ENCODE peak calls at places on chromosomes 6 and 20, in five cellular contexts. O is body of pancreas, T is GM23248, N is tibial nerve, B is upper lobe of right lung. Q is an unnamed sample.

GRCh38 chr20:25984933-25985332 is 288.3 kb upstream of the ZNF337 start:
- DNase-seq in O (peak), T (peak), N (no peak), B (peak), Q (peak)

GRCh38 chr6:139708342-139709199 is 334.1 kb upstream of the CITED2 start:
- DNase-seq in O (peak), T (peak), N (no peak), B (no peak), Q (no peak)

GRCh38 chr6:56868687-56869086 is 86.2 kb upstream of the BEND6 start:
- DNase-seq in O (no peak), T (peak), N (no peak), B (no peak), Q (no peak)

GRCh38 chr6:168158980-168159349 is 80.0 kb upstream of the FRMD1 start:
- DNase-seq in O (no peak), T (no peak), N (no peak), B (no peak), Q (no peak)

GRCh38 chr6:111503660-111504059 is 20.6 kb upstream of the REV3L start:
- DNase-seq in O (no peak), T (no peak), N (no peak), B (no peak), Q (no peak)

GRCh38 chr6:28206527-28207243 is 18.4 kb upstream of the ZSCAN9 start:
- DNase-seq in O (no peak), T (peak), N (no peak), B (no peak), Q (no peak)

GRCh38 chr6:9487128-9487527 is 927.7 kb downstream of the TFAP2A start:
- DNase-seq in O (no peak), T (peak), N (no peak), B (no peak), Q (no peak)

GRCh38 chr20:50460608-50461268 is 49.4 kb upstream of the PTPN1 start:
- DNase-seq in O (peak), T (peak), N (peak), B (peak), Q (peak)

GRCh38 chr6:23111984-23112383 is 542.6 kb downstream of the HDGFL1 start:
- DNase-seq in O (no peak), T (peak), N (no peak), B (no peak), Q (no peak)

GRCh38 chr6:131281471-131282270 is 146.4 kb downstream of the AKAP7 start:
- DNase-seq in O (peak), T (peak), N (no peak), B (no peak), Q (peak)

GRCh38 chr20:58558483-58559367 is 43.5 kb upstream of the APCDD1L start:
- DNase-seq in O (no peak), T (no peak), N (no peak), B (no peak), Q (no peak)

GRCh38 chr6:54451516-54451915 is 143.3 kb downstream of the TINAG start:
- DNase-seq in O (no peak), T (no peak), N (no peak), B (no peak), Q (no peak)

GRCh38 chr20:2103454-2104153 is 2.0 kb downstream of the STK35 start:
- DNase-seq in O (no peak), T (peak), N (no peak), B (no peak), Q (no peak)

GRCh38 chr6:23728707-23729106 is 397.3 kb upstream of the NRSN1 start:
- DNase-seq in O (no peak), T (no peak), N (no peak), B (no peak), Q (no peak)

GRCh38 chr6:170151235-170152110 is 139.4 kb downstream of the DLL1 start:
- DNase-seq in O (no peak), T (no peak), N (no peak), B (no peak), Q (peak)

GRCh38 chr6:24205020-24205492 is 79.0 kb downstream of the NRSN1 start:
- DNase-seq in O (peak), T (peak), N (no peak), B (no peak), Q (no peak)

GRCh38 chr6:33166811-33167210 is 25.5 kb downstream of the COL11A2 start:
- DNase-seq in O (no peak), T (no peak), N (no peak), B (peak), Q (no peak)

GRCh38 chr20:52209154-52209571 is 17.6 kb upstream of the ZFP64 start:
- DNase-seq in O (no peak), T (no peak), N (no peak), B (no peak), Q (no peak)

GRCh38 chr6:27161946-27162603 is 85.4 kb upstream of the PRSS16 start:
- DNase-seq in O (peak), T (peak), N (no peak), B (no peak), Q (no peak)

GRCh38 chr6:79234150-79235022 is at the start of gene HMGN3:
- DNase-seq in O (peak), T (peak), N (peak), B (peak), Q (peak)

GRCh38 chr6:45422541-45423110 is 44.9 kb upstream of the SUPT3H start:
- DNase-seq in O (peak), T (peak), N (no peak), B (no peak), Q (peak)

GRCh38 chr6:28537509-28538140 is 11.9 kb downstream of the GPX5 start:
- DNase-seq in O (no peak), T (peak), N (no peak), B (no peak), Q (no peak)

GRCh38 chr6:127457444-127458064 is 1.6 kb downstream of the KIAA0408 start:
- DNase-seq in O (no peak), T (peak), N (no peak), B (no peak), Q (no peak)

GRCh38 chr6:90468080-90468479 is 118.8 kb downstream of the MAP3K7 start:
- DNase-seq in O (no peak), T (peak), N (no peak), B (no peak), Q (no peak)

GRCh38 chr6:110360671-110361070 is 2.5 kb upstream of the METTL24 start:
- DNase-seq in O (no peak), T (no peak), N (no peak), B (no peak), Q (no peak)

GRCh38 chr6:148967546-148967945 is 220.7 kb downstream of the UST start:
- DNase-seq in O (no peak), T (no peak), N (no peak), B (no peak), Q (no peak)

GRCh38 chr6:108838101-108838717 is 10.0 kb upstream of the ARMC2 start:
- DNase-seq in O (peak), T (no peak), N (no peak), B (peak), Q (no peak)

GRCh38 chr20:50385733-50386640 is 124.2 kb upstream of the PTPN1 start:
- DNase-seq in O (no peak), T (no peak), N (no peak), B (no peak), Q (no peak)

GRCh38 chr20:49045440-49046086 is 549 bp upstream of the CSE1L start:
- DNase-seq in O (peak), T (peak), N (no peak), B (peak), Q (peak)

GRCh38 chr6:142679907-142680306 is 265.1 kb downstream of the HIVEP2 start:
- DNase-seq in O (no peak), T (no peak), N (no peak), B (no peak), Q (no peak)

GRCh38 chr20:48051810-48052491 is 266.7 kb upstream of the SULF2 start:
- DNase-seq in O (no peak), T (peak), N (no peak), B (no peak), Q (no peak)

GRCh38 chr20:353166-353565 is 6.3 kb downstream of the NRSN2 start:
- DNase-seq in O (no peak), T (no peak), N (no peak), B (no peak), Q (no peak)

GRCh38 chr20:46954490-46955038 is 59.9 kb downstream of the EYA2 start:
- DNase-seq in O (no peak), T (peak), N (no peak), B (no peak), Q (no peak)

GRCh38 chr6:16727996-16728395 is 33.3 kb downstream of the ATXN1 start:
- DNase-seq in O (no peak), T (no peak), N (no peak), B (no peak), Q (no peak)
- H3K27ac ChIP-seq in O (no peak), T (no peak), N (no peak), B (no peak), Q (no peak)

DNA sequence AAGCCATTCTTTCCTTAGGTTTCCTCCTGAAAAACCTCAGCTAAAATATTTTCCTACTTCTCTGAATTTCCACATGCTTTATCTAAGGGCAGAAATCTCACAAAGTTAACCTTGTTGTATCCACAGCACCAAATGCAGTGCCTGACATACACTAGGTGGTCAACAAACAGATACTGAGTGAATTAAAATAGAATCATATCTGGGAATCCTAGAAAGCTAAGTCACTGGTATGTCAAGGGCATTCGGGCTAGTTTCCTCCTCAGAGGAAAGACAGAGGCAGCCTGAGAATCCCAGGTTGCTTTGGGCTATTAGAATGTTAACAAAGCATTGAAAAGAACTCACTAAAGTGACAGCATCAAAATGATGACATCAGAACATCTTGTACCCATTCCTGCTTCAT is 132.7 kb upstream of the F13A1 start:
- DNase-seq in O (no peak), T (no peak), N (no peak), B (no peak), Q (no peak)
- H3K27ac ChIP-seq in O (no peak), T (no peak), N (no peak), B (no peak), Q (peak)

GRCh38 chr20:44714701-44715494 is at the start of gene CCN5:
- DNase-seq in O (peak), T (peak), N (peak), B (peak), Q (peak)
- H3K27ac ChIP-seq in O (no peak), T (peak), N (peak), B (peak), Q (peak)

GRCh38 chr6:150081702-150082101 is 12.8 kb upstream of the ULBP3 start:
- DNase-seq in O (no peak), T (no peak), N (no peak), B (no peak), Q (no peak)

GRCh38 chr6:150078788-150079187 is 9.9 kb upstream of the ULBP3 start:
- DNase-seq in O (no peak), T (no peak), N (no peak), B (no peak), Q (no peak)

GRCh38 chr6:150074651-150075416 is 5.9 kb upstream of the ULBP3 start:
- DNase-seq in O (no peak), T (no peak), N (no peak), B (no peak), Q (no peak)

GRCh38 chr6:150076196-150076893 is 7.4 kb upstream of the ULBP3 start:
- DNase-seq in O (no peak), T (peak), N (no peak), B (no peak), Q (no peak)

GRCh38 chr6:150079604-150080003 is 10.7 kb upstream of the ULBP3 start:
- DNase-seq in O (no peak), T (no peak), N (no peak), B (no peak), Q (no peak)
- H3K27ac ChIP-seq in O (no peak), T (no peak), N (no peak), B (no peak), Q (no peak)

GRCh38 chr6:43096451-43097097 is 20.5 kb downstream of the PTK7 start:
- DNase-seq in O (peak), T (peak), N (no peak), B (peak), Q (no peak)
- H3K27ac ChIP-seq in O (peak), T (peak), N (no peak), B (peak), Q (no peak)

DNA sequence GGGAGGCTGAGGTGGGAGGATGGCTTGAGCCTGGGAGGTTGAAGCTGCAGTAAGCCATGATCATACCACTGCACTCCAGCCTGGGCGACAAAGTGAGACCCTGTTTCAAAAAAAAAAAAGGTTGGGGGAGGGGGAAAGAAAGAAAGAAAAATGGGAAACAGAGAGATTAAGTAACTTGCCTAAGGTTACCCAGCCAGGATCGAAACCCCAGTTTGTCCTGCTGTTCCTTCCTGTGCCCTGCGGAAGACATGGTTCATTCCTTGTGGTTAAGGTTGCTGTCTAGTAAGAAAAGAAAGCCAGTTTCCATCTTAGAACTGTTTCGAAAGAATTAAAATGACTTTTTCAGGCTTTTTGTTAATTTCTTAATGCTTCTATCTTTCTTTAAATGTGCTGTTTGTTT is 29.8 kb downstream of the C6orf89 start:
- DNase-seq in O (no peak), T (no peak), N (no peak), B (no peak), Q (no peak)
- H3K27ac ChIP-seq in O (no peak), T (no peak), N (no peak), B (no peak), Q (peak)

GRCh38 chr20:36951977-36952738 is 650 bp upstream of the SAMHD1 start:
- DNase-seq in O (peak), T (no peak), N (no peak), B (no peak), Q (no peak)

GRCh38 chr20:36951198-36951976 is at the start of gene SAMHD1:
- DNase-seq in O (peak), T (peak), N (peak), B (peak), Q (peak)

GRCh38 chr20:36950432-36951197 is 893 bp downstream of the SAMHD1 start:
- DNase-seq in O (peak), T (peak), N (no peak), B (no peak), Q (peak)
- H3K27ac ChIP-seq in O (peak), T (no peak), N (peak), B (peak), Q (peak)

GRCh38 chr20:37228111-37228510 is 33.5 kb downstream of the GHRH start:
- DNase-seq in O (no peak), T (peak), N (no peak), B (no peak), Q (no peak)
- H3K27ac ChIP-seq in O (no peak), T (no peak), N (no peak), B (no peak), Q (peak)

GRCh38 chr6:145903356-145904102 is 60.6 kb downstream of the SHPRH start:
- DNase-seq in O (no peak), T (peak), N (no peak), B (no peak), Q (no peak)

GRCh38 chr6:145906144-145906543 is 58.0 kb downstream of the SHPRH start:
- DNase-seq in O (no peak), T (no peak), N (no peak), B (no peak), Q (no peak)

GRCh38 chr6:145904878-145905277 is 59.3 kb downstream of the SHPRH start:
- DNase-seq in O (peak), T (no peak), N (no peak), B (no peak), Q (no peak)

GRCh38 chr6:145899915-145900569 is 64.1 kb downstream of the SHPRH start:
- DNase-seq in O (no peak), T (no peak), N (no peak), B (no peak), Q (no peak)

DNA sequence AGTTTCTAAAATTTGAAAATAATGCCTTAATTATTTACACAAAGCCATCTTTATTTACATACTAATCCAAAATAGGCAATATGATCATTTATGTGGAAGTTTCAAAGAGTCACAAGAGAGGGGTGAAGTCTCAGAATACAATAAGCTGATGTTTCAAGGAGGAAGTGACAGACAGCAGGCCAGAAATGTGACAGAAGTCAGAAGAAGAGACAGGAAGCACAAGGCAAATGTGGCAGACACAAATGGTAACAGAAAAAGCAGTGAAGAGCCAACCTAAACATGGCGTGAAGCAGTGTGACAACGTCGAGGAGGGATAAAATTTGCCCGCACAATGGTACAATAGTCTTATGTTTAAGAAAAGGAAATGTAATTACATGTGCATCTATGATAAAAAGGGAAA is 59.8 kb downstream of the SHPRH start:
- DNase-seq in O (no peak), T (no peak), N (no peak), B (no peak), Q (no peak)
- H3K27ac ChIP-seq in O (no peak), T (no peak), N (no peak), B (no peak), Q (no peak)

DNA sequence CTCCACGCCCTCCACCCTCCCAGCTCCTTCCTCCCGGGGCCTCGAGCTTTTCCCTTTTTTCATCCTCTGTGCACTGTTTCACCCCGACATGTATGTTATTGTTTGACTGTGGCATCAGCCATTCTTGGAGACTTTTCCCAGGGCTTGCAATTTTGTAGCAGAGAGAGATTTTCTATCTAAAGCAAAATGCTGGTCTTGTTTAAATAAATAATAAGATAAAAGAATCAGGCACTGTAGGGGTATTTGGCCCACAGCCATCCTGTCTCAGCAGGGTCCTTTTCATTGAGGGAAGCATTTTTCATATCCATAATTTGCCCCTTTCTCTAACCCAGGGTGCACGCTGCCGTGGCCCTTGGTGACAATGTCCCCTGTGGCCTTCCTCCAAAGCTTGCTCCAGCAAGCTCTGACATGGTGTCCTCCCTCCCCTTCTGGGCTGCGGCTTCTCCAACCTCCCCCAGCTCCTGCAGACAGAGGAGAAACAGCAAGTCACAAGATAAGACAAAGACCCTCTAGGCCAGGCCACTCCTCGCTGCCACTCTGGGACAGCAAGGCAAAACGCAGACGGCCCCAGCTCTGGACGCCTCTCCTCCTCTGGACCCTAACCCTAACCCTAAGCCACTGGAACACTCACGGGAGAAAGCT is 117.7 kb downstream of the MYLK4 start:
- DNase-seq in O (no peak), T (no peak), N (no peak), B (no peak), Q (no peak)
- H3K27ac ChIP-seq in O (no peak), T (no peak), N (no peak), B (no peak), Q (peak)